ENCODE peak calls at places on chromosomes 16 and 17, in four cellular contexts. O is HepG2, R is A549, U is K562. Z is an unnamed sample.

GRCh38 chr17:13154403-13154802 is 136.6 kb upstream of the ELAC2 start:
- DNase-seq in O (no peak), R (no peak), U (no peak), Z (no peak)

GRCh38 chr16:75192606-75193264 is 14.2 kb downstream of the CTRB2 start:
- DNase-seq in O (peak; percentile 25), R (no peak), U (no peak), Z (no peak)

GRCh38 chr17:82120148-82120547 is 22.1 kb upstream of the FASN start:
- DNase-seq in O (no peak), R (no peak), U (no peak), Z (no peak)

GRCh38 chr16:81624718-81625543 is 154.2 kb upstream of the PLCG2 start:
- DNase-seq in O (peak; percentile 88), R (no peak), U (peak; percentile 94), Z (no peak)

GRCh38 chr17:80878876-80879722 is 112.5 kb upstream of the CHMP6 start:
- DNase-seq in O (no peak), R (no peak), U (no peak), Z (peak; percentile 10)

GRCh38 chr16:77443834-77444460 is 9.1 kb upstream of the ADAMTS18 start:
- DNase-seq in O (no peak), R (no peak), U (no peak), Z (no peak)

GRCh38 chr16:66856801-66857200 is 12.6 kb downstream of the CA7 start:
- DNase-seq in O (no peak), R (no peak), U (no peak), Z (no peak)

GRCh38 chr17:38339891-38340290 is 3.9 kb downstream of the GPR179 start:
- DNase-seq in O (no peak), R (no peak), U (no peak), Z (no peak)

GRCh38 chr16:85173077-85173980 is 61.1 kb upstream of the CIBAR2 start:
- DNase-seq in O (no peak), R (peak; percentile 67), U (peak; percentile 86), Z (no peak)

GRCh38 chr16:10266809-10267208 is 84.6 kb upstream of the GRIN2A start:
- DNase-seq in O (no peak), R (no peak), U (no peak), Z (no peak)

GRCh38 chr17:8125196-8125946 is 1.5 kb upstream of the HES7 start:
- DNase-seq in O (peak; percentile 64), R (peak; percentile 81), U (peak; percentile 80), Z (peak; percentile 86)

GRCh38 chr16:57318240-57318970 is 33.9 kb upstream of the PLLP start:
- DNase-seq in O (no peak), R (no peak), U (no peak), Z (peak; percentile 40)

GRCh38 chr17:42378597-42379594 is 9.3 kb downstream of the STAT3 start:
- DNase-seq in O (no peak), R (no peak), U (no peak), Z (no peak)

DNA sequence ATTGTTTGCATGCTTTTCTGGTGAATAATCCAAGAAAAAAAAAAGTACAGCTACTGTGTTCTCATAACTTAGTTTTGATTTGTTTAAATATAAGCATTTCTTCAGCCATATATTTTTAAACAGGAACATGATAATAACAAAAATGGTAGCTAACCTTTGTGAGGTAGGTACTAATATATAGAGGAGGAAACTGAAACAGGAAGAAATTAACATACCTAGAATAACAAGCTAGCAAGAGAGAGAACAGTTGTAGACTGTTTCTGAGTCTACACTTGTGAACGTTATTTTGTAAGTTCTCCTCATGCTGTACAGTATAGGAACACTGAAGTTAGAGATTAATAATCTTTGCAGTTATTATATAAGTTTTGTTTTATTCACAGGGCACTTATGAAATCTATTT is 49.3 kb downstream of the NSRP1 start:
- DNase-seq in O (no peak), R (no peak), U (no peak), Z (no peak)
- TF ChIP-seq HMGXB4 in O (no peak), R (no peak), U (no peak), Z (no peak)

GRCh38 chr17:385195-385835 is 32.7 kb upstream of the RPH3AL start:
- DNase-seq in O (no peak), R (peak; percentile 56), U (no peak), Z (peak; percentile 63)
- TF ChIP-seq HMGXB4 in O (no peak), R (no peak), U (no peak), Z (peak; percentile 35)

DNA sequence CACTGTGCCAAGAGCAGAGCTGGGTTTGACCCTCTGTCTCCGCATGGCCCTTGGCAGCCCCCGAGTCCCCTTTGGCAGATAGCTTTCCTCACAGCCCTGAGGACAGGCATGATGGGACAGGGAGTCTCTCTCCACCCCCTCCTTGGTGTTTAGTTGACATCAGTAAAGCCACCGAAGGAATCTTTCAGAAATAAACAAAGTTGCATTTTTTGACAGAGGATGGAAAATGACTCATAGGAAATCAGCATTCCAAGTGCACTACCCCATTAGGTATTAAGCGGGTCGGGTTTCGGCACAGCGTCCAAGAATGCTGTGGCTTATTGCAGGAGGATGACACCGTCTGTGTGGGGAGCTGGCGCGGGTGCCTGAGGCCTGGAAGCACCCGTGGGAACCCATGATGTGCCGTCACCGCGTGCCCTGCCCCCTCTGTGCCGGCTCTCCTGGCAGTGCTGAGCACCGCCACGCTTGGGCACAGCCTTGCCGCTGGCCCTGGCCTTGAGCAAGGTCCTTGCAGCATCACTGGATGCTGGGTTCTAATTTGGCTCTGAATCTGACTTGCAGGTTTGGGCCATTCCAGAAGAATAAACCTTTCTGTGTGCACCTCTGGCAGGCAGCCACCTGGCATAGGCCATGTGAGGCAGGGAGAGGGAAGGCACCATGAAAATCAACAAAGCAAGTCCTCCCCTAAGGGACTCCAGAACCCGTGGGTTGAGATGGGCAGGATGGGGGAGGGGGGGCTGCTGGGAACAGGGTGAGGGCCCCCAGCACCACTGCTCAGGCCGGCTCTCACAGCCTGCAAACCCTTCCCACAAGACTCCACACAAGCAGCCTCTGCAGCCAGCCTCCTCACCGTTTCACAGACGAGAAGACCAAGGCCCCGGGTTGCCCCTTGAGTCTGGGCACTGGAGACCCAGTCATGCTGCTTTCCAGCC is 50.5 kb upstream of the ZNF469 start:
- DNase-seq in O (no peak), R (peak; percentile 99), U (no peak), Z (no peak)
- TF ChIP-seq HMGXB4 in O (no peak), R (no peak), U (no peak), Z (no peak)

GRCh38 chr16:23640669-23640958 is 496 bp downstream of the PALB2 start:
- DNase-seq in O (no peak), R (no peak), U (peak; percentile 41), Z (no peak)
- TF ChIP-seq HMGXB4 in O (no peak), R (no peak), U (no peak), Z (no peak)

Z was measured in WTC11.